ENCODE peak calls at places on chromosomes 12 and 14, in four cellular contexts. One of them, this sample, is unnamed.

GRCh38 chr12:127455347-127456265 is 811.4 kb upstream of the TMEM132C start:
- DNase-seq in lower lobe of right lung: no peak
- DNase-seq in HFF-Myc: no peak
- DNase-seq in HuH-7: no peak
- DNase-seq in this sample: no peak

GRCh38 chr12:92518071-92518470 is 184.7 kb upstream of the PLEKHG7 start:
- DNase-seq in lower lobe of right lung: no peak
- DNase-seq in HFF-Myc: no peak
- DNase-seq in HuH-7: no peak
- DNase-seq in this sample: no peak

GRCh38 chr12:10392394-10392930 is 2.6 kb upstream of the KLRK1 start:
- DNase-seq in lower lobe of right lung: peak; percentile 59
- DNase-seq in HFF-Myc: peak; percentile 54
- DNase-seq in HuH-7: no peak
- DNase-seq in this sample: peak; percentile 42

GRCh38 chr14:85532570-85532969 is 2.6 kb downstream of the FLRT2 start:
- DNase-seq in lower lobe of right lung: no peak
- DNase-seq in HFF-Myc: no peak
- DNase-seq in HuH-7: peak; percentile 7
- DNase-seq in this sample: no peak

GRCh38 chr12:75641031-75641780 is 129.8 kb upstream of the KRR1 start:
- DNase-seq in lower lobe of right lung: no peak
- DNase-seq in HFF-Myc: peak; percentile 88
- DNase-seq in HuH-7: no peak
- DNase-seq in this sample: no peak

GRCh38 chr12:52171950-52172512 is 19.8 kb downstream of the KRT80 start:
- DNase-seq in lower lobe of right lung: peak; percentile 65
- DNase-seq in HFF-Myc: no peak
- DNase-seq in HuH-7: peak; percentile 58
- DNase-seq in this sample: peak; percentile 28

GRCh38 chr12:104790296-104791125 is 167.6 kb downstream of the SLC41A2 start:
- DNase-seq in lower lobe of right lung: peak; percentile 75
- DNase-seq in HFF-Myc: no peak
- DNase-seq in HuH-7: peak; percentile 49
- DNase-seq in this sample: peak; percentile 74

GRCh38 chr14:24984846-24985589 is 64.9 kb downstream of the STXBP6 start:
- DNase-seq in lower lobe of right lung: no peak
- DNase-seq in HFF-Myc: peak; percentile 39
- DNase-seq in HuH-7: no peak
- DNase-seq in this sample: peak; percentile 17

GRCh38 chr12:113090740-113091139 is 34.2 kb downstream of the DTX1 start:
- DNase-seq in lower lobe of right lung: no peak
- DNase-seq in HFF-Myc: no peak
- DNase-seq in HuH-7: no peak
- DNase-seq in this sample: no peak

GRCh38 chr12:58639323-58639934 is 280.9 kb downstream of the LRIG3 start:
- DNase-seq in lower lobe of right lung: no peak
- DNase-seq in HFF-Myc: no peak
- DNase-seq in HuH-7: no peak
- DNase-seq in this sample: no peak

GRCh38 chr14:85088231-85088630 is 441.7 kb upstream of the FLRT2 start:
- DNase-seq in lower lobe of right lung: no peak
- DNase-seq in HFF-Myc: no peak
- DNase-seq in HuH-7: no peak
- DNase-seq in this sample: no peak

GRCh38 chr14:91249841-91250616 is 5.5 kb upstream of the GPR68 start:
- DNase-seq in lower lobe of right lung: peak; percentile 73
- DNase-seq in HFF-Myc: peak; percentile 66
- DNase-seq in HuH-7: no peak
- DNase-seq in this sample: no peak

GRCh38 chr12:130764475-130765185 is 48.5 kb upstream of the RIMBP2 start:
- DNase-seq in lower lobe of right lung: no peak
- DNase-seq in HFF-Myc: peak; percentile 6
- DNase-seq in HuH-7: no peak
- DNase-seq in this sample: no peak

GRCh38 chr14:99946652-99947489 is 118.4 kb upstream of the EVL start:
- DNase-seq in lower lobe of right lung: no peak
- DNase-seq in HFF-Myc: no peak
- DNase-seq in HuH-7: peak; percentile 81
- DNase-seq in this sample: peak; percentile 79

GRCh38 chr12:66235626-66236281 is 46.7 kb downstream of the IRAK3 start:
- DNase-seq in lower lobe of right lung: no peak
- DNase-seq in HFF-Myc: no peak
- DNase-seq in HuH-7: no peak
- DNase-seq in this sample: peak; percentile 38

GRCh38 chr14:106831322-106831720 is 1304.9 kb downstream of the TMEM121 start:
- DNase-seq in lower lobe of right lung: peak; percentile 65
- DNase-seq in HFF-Myc: no peak
- DNase-seq in HuH-7: no peak
- DNase-seq in this sample: no peak

GRCh38 chr12:108731866-108732461 is 646 bp upstream of the CORO1C start:
- DNase-seq in lower lobe of right lung: peak; percentile 100
- DNase-seq in HFF-Myc: peak; percentile 95
- DNase-seq in HuH-7: peak; percentile 85
- DNase-seq in this sample: peak; percentile 98

GRCh38 chr14:61698216-61698980 is 3.1 kb downstream of the HIF1A start:
- DNase-seq in lower lobe of right lung: no peak
- DNase-seq in HFF-Myc: no peak
- DNase-seq in HuH-7: no peak
- DNase-seq in this sample: no peak

GRCh38 chr14:101598571-101599233 is 37.4 kb downstream of the DIO3 start:
- DNase-seq in lower lobe of right lung: no peak
- DNase-seq in HFF-Myc: no peak
- DNase-seq in HuH-7: no peak
- DNase-seq in this sample: no peak

GRCh38 chr14:28461379-28461778 is 305.2 kb upstream of the FOXG1 start:
- DNase-seq in lower lobe of right lung: no peak
- DNase-seq in HFF-Myc: no peak
- DNase-seq in HuH-7: no peak
- DNase-seq in this sample: no peak

GRCh38 chr14:54420478-54421116 is 20.6 kb downstream of the CNIH1 start:
- DNase-seq in lower lobe of right lung: no peak
- DNase-seq in HFF-Myc: no peak
- DNase-seq in HuH-7: no peak
- DNase-seq in this sample: peak; percentile 64

GRCh38 chr12:18849080-18849479 is 111.2 kb downstream of the CAPZA3 start:
- DNase-seq in lower lobe of right lung: no peak
- DNase-seq in HFF-Myc: no peak
- DNase-seq in HuH-7: no peak
- DNase-seq in this sample: no peak

GRCh38 chr12:108107293-108107692 is 21.8 kb upstream of the WSCD2 start:
- DNase-seq in lower lobe of right lung: no peak
- DNase-seq in HFF-Myc: no peak
- DNase-seq in HuH-7: no peak
- DNase-seq in this sample: no peak

GRCh38 chr12:114673169-114673833 is 10.7 kb downstream of the TBX3 start:
- DNase-seq in lower lobe of right lung: no peak
- DNase-seq in HFF-Myc: no peak
- DNase-seq in HuH-7: no peak
- DNase-seq in this sample: no peak